ENCODE peak calls at places on chromosome 11, in ten cellular contexts. C, R, Z, H, Y, B, U, W, L and S are unnamed samples. For H3K4me1, the result is how much of the 10 kb centered on the place peaks cover.

GRCh38 chr11:113828186-113828585 is 47.2 kb downstream of the USP28 start:
- DNase-seq in C (no peak), R (no peak), Z (no peak), H (no peak), Y (no peak), B (no peak), U (no peak), W (no peak), L (no peak), S (no peak)

GRCh38 chr11:66720223-66720898 is 8.7 kb downstream of the SPTBN2 start:
- DNase-seq in C (no peak), R (peak), Z (peak), H (no peak), Y (no peak), B (no peak), U (peak), W (peak), L (no peak), S (peak)

GRCh38 chr11:12007769-12008737 is at the start of gene DKK3:
- DNase-seq in C (no peak), R (no peak), Z (peak), H (peak), Y (peak), B (peak), U (no peak), W (no peak), L (no peak), S (no peak)

GRCh38 chr11:5604896-5605295 is 8.5 kb downstream of the TRIM6 start:
- DNase-seq in C (no peak), R (no peak), Z (no peak), H (no peak), Y (no peak), B (no peak), U (no peak), W (no peak), L (no peak), S (no peak)

GRCh38 chr11:27882066-27882697 is 181.9 kb upstream of the BDNF start:
- DNase-seq in C (no peak), R (no peak), Z (no peak), H (no peak), Y (no peak), B (no peak), U (no peak), W (no peak), L (no peak), S (no peak)

GRCh38 chr11:114848027-114848426 is 169.7 kb downstream of the NXPE2 start:
- DNase-seq in C (no peak), R (no peak), Z (no peak), H (no peak), Y (no peak), B (no peak), U (no peak), W (no peak), L (peak), S (no peak)

GRCh38 chr11:32056445-32056844 is 34.4 kb upstream of the RCN1 start:
- DNase-seq in C (no peak), R (no peak), Z (no peak), H (no peak), Y (no peak), B (no peak), U (no peak), W (no peak), L (no peak), S (no peak)

GRCh38 chr11:62918531-62918930 is 2.6 kb downstream of the CHRM1 start:
- DNase-seq in C (no peak), R (no peak), Z (no peak), H (peak), Y (peak), B (no peak), U (no peak), W (no peak), L (no peak), S (no peak)

GRCh38 chr11:74123008-74123448 is 47.8 kb downstream of the C2CD3 start:
- DNase-seq in C (no peak), R (no peak), Z (no peak), H (no peak), Y (no peak), B (no peak), U (no peak), W (no peak), L (no peak), S (no peak)

GRCh38 chr11:69918938-69919650 is 99.9 kb upstream of the FGF3 start:
- DNase-seq in C (peak), R (peak), Z (peak), H (peak), Y (peak), B (peak), U (peak), W (peak), L (no peak), S (peak)

DNA sequence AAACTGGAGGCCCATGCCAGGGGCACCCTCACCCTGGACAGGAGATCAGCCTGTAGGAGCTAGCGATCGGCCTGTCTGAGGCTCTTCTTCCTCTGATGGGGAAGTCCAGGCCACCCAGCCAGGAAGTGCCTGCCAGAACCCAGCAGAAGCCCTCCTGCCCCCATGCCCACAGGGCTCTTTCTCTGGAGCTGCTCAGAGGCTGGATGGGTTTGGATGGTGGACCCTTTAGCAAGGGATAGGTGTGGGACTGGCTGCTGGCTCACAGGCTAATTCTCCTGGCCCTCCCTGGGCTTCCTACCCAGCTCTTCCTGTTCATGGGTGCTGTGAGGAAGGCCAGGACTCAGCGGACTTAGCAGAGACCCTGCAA is 7.7 kb downstream of the FXYD2 start:
- DNase-seq in C (no peak), R (no peak), Z (no peak), H (no peak), Y (no peak), B (no peak), U (no peak), W (no peak), L (no peak), S (no peak)
- H3K4me3 ChIP-seq in C (no peak), R (no peak), Z (no peak), H (no peak), Y (no peak), B (peak), U (no peak), W (no peak), L (peak), S (no peak)

GRCh38 chr11:76524461-76524860 is 79.6 kb downstream of the EMSY start:
- DNase-seq in C (no peak), R (no peak), Z (no peak), H (no peak), Y (no peak), B (no peak), U (no peak), W (no peak), L (no peak), S (no peak)
- H3K4me1 ChIP-seq in C (under half), R (under half), Z (under half), H (under half), Y (under half), B (under half), U (under half), W (under half), L (under half), S (under half)

GRCh38 chr11:56642339-56642738 is at the start of gene OR5AP2:
- DNase-seq in C (no peak), R (no peak), Z (no peak), H (no peak), Y (no peak), B (no peak), U (no peak), W (no peak), L (no peak), S (no peak)

DNA sequence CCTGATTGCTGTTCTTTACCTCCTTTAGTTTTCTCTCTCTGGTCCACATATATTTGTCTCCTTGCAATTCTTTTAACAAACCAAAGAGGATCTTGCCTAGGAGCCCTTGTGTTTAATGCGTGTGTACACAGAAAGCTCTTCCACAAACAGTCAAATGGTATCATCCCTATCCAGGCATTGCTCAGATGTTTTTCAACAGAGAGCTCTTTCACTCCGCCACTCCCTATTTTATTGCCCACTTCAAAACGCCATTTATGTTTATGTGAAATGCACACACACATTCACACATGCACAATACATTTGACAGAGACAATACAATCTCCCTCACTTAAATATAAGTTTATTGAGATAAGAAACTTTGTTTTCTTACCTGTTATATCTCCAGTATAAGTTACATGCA is 4.7 kb downstream of the OR5AP2 start:
- DNase-seq in C (no peak), R (no peak), Z (no peak), H (no peak), Y (no peak), B (no peak), U (no peak), W (no peak), L (no peak), S (no peak)
- H3K27ac ChIP-seq in C (no peak), R (no peak), Z (no peak), H (no peak), Y (no peak), B (no peak), U (no peak), W (no peak), L (no peak), S (no peak)

DNA sequence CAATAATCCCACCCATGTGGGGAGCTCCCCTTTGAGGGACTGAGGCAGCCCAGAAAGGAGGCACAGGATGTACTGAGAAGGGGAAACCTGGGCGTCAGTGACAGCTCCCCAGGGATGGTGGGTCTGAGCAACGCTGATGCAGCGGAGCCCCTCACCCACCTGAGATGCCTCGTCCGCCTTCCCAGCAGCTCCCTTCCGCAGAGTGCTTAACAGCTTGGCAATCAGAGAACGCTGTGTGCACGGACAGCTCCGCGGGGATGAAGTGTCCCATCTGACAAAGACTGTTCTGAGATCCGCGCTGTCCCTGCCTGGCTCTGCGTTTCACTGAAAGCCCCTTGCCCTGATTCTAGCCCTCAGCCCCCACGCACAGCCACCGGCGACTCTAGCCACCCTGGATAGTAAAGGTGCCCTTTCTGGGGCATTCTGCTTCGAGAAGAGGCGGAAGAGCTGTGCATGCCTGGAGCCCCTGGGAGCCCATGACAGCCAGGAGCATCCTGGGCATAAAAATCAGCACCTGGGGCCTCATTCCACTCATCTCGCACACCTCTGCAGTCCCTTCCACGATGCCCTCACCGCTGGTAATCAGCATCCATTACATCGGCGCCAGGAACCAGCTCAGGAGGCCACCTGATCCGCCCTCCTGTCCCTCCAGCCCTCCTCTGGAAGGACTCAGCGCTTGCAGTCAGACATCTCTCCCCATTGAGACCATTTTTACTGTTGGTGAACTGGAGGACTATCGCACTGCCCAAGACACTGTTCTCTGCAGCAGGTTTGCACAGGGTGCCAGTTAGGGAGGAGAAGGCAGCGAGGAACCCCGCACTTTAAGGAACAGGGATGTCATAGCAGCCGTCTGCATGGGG is 10.7 kb downstream of the KCNJ5 start:
- DNase-seq in C (no peak), R (no peak), Z (no peak), H (no peak), Y (no peak), B (no peak), U (no peak), W (no peak), L (no peak), S (no peak)
- H3K4me3 ChIP-seq in C (no peak), R (no peak), Z (peak), H (no peak), Y (no peak), B (no peak), U (no peak), W (peak), L (no peak), S (no peak)

GRCh38 chr11:33375236-33375635 is 118.1 kb downstream of the HIPK3 start:
- DNase-seq in C (no peak), R (no peak), Z (no peak), H (no peak), Y (no peak), B (no peak), U (no peak), W (no peak), L (no peak), S (no peak)
- H3K4me1 ChIP-seq in C (under half), R (under half), Z (under half), H (under half), Y (under half), B (under half), U (under half), W (under half), L (under half), S (under half)

DNA sequence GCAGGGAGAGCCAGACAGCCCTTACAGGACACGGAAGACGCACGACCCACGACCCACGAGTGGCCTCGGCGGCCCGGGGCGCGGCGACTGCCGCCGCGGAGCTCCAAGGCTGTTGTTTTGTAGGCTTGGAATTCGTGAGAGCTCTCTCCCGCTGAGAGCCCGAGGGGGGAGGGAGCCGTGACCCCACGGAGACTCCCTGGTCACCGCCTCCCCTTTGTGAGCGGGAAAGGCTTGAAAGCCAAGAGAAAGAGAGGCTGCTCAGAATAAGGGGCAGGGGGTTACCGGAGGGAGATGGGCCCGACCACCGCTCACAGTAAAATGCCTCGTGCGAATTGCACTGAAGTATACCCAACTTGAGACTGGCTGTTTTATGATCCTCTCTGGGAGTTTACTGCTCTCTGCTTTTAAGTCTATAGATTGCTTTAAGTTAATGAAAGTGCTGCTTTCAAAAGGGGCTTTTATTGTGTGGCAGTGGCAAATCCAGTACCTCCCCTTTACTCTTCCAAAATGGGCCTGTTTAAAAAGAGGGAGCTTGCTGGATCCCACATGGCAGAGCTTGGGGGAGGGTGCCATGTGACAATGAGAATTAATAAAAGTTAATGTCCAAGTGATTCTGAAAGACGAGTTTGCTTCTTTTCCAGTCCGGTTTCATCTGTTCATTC is 2.9 kb downstream of the PKNOX2 start:
- DNase-seq in C (no peak), R (no peak), Z (peak), H (peak), Y (peak), B (no peak), U (no peak), W (no peak), L (no peak), S (no peak)
- H3K27ac ChIP-seq in C (no peak), R (peak), Z (peak), H (peak), Y (peak), B (peak), U (peak), W (no peak), L (peak), S (no peak)

GRCh38 chr11:109641549-109641948 is 219.6 kb downstream of the C11orf87 start:
- DNase-seq in C (no peak), R (no peak), Z (peak), H (no peak), Y (no peak), B (no peak), U (no peak), W (no peak), L (no peak), S (no peak)

GRCh38 chr11:109648804-109649203 is 226.8 kb downstream of the C11orf87 start:
- DNase-seq in C (no peak), R (no peak), Z (no peak), H (no peak), Y (no peak), B (no peak), U (no peak), W (no peak), L (no peak), S (no peak)

GRCh38 chr11:109644158-109644557 is 222.2 kb downstream of the C11orf87 start:
- DNase-seq in C (no peak), R (no peak), Z (no peak), H (peak), Y (no peak), B (no peak), U (no peak), W (no peak), L (no peak), S (no peak)
- H3K4me3 ChIP-seq in C (no peak), R (no peak), Z (no peak), H (no peak), Y (no peak), B (no peak), U (no peak), W (no peak), L (no peak), S (no peak)